ENCODE peak calls at places on chromosomes 2 and 18, in eight cellular contexts. M, E, K, P, F, J, O and W are unnamed samples.

GRCh38 chr18:7303751-7304370 is 73.0 kb downstream of the LRRC30 start:
- DNase-seq in M (no peak), E (no peak), K (no peak), P (no peak), F (no peak), J (no peak), O (no peak), W (no peak)

GRCh38 chr2:238894950-238895298 is 47.0 kb downstream of the TWIST2 start:
- DNase-seq in M (no peak), E (no peak), K (no peak), P (no peak), F (no peak), J (no peak), O (no peak), W (no peak)

GRCh38 chr2:122528958-122529670 is 773.7 kb downstream of the TSN start:
- DNase-seq in M (no peak), E (no peak), K (no peak), P (no peak), F (no peak), J (no peak), O (no peak), W (no peak)

GRCh38 chr2:24273598-24273997 is 86.7 kb downstream of the ITSN2 start:
- DNase-seq in M (no peak), E (no peak), K (no peak), P (no peak), F (no peak), J (no peak), O (no peak), W (no peak)

GRCh38 chr2:230520875-230521155 is 104.8 kb downstream of the SP100 start:
- DNase-seq in M (no peak), E (no peak), K (no peak), P (no peak), F (peak), J (peak), O (no peak), W (no peak)

GRCh38 chr18:23307567-23308295 is 145.4 kb upstream of the RIOK3 start:
- DNase-seq in M (no peak), E (no peak), K (no peak), P (no peak), F (peak), J (no peak), O (no peak), W (no peak)

GRCh38 chr2:84048964-84049363 is 410.1 kb downstream of the SUCLG1 start:
- DNase-seq in M (no peak), E (no peak), K (no peak), P (no peak), F (no peak), J (no peak), O (no peak), W (no peak)

GRCh38 chr2:20122864-20123263 is 71.4 kb upstream of the LAPTM4A start:
- DNase-seq in M (no peak), E (no peak), K (no peak), P (no peak), F (no peak), J (no peak), O (no peak), W (no peak)

GRCh38 chr2:40783704-40784103 is 331.8 kb upstream of the SLC8A1 start:
- DNase-seq in M (no peak), E (no peak), K (no peak), P (no peak), F (no peak), J (no peak), O (no peak), W (no peak)

GRCh38 chr2:238143239-238143951 is 4.9 kb downstream of the KLHL30 start:
- DNase-seq in M (no peak), E (no peak), K (no peak), P (peak), F (no peak), J (peak), O (peak), W (no peak)

GRCh38 chr18:37460616-37461015 is 105.0 kb downstream of the CELF4 start:
- DNase-seq in M (no peak), E (no peak), K (no peak), P (no peak), F (no peak), J (no peak), O (no peak), W (no peak)

GRCh38 chr2:178109813-178110212 is 2.4 kb upstream of the RBM45 start:
- DNase-seq in M (no peak), E (no peak), K (peak), P (no peak), F (no peak), J (peak), O (no peak), W (no peak)

GRCh38 chr2:180705551-180705950 is 274.9 kb upstream of the UBE2E3 start:
- DNase-seq in M (no peak), E (no peak), K (no peak), P (no peak), F (no peak), J (no peak), O (no peak), W (no peak)

GRCh38 chr2:230666885-230667712 is 45.5 kb upstream of the CAB39 start:
- DNase-seq in M (no peak), E (no peak), K (peak), P (no peak), F (peak), J (no peak), O (peak), W (no peak)

GRCh38 chr2:183123959-183124221 is 353 bp upstream of the NUP35 start:
- DNase-seq in M (no peak), E (no peak), K (no peak), P (no peak), F (no peak), J (no peak), O (no peak), W (no peak)

GRCh38 chr2:7825591-7826312 is 856.1 kb upstream of the ID2 start:
- DNase-seq in M (no peak), E (peak), K (no peak), P (no peak), F (peak), J (peak), O (no peak), W (no peak)

GRCh38 chr2:172976816-172977215 is 98.8 kb upstream of the MAP3K20 start:
- DNase-seq in M (no peak), E (no peak), K (no peak), P (no peak), F (no peak), J (no peak), O (no peak), W (no peak)

GRCh38 chr2:71668326-71669057 is 215.1 kb downstream of the DYSF start:
- DNase-seq in M (no peak), E (peak), K (no peak), P (no peak), F (no peak), J (no peak), O (no peak), W (no peak)

GRCh38 chr2:118048396-118048795 is 34.5 kb upstream of the CCDC93 start:
- DNase-seq in M (no peak), E (no peak), K (no peak), P (no peak), F (no peak), J (no peak), O (no peak), W (no peak)

GRCh38 chr2:16218651-16219050 is 278.3 kb downstream of the MYCN start:
- DNase-seq in M (peak), E (no peak), K (peak), P (no peak), F (no peak), J (peak), O (no peak), W (no peak)

GRCh38 chr2:20108655-20109396 is 57.4 kb upstream of the LAPTM4A start:
- DNase-seq in M (no peak), E (no peak), K (no peak), P (no peak), F (no peak), J (no peak), O (no peak), W (no peak)

GRCh38 chr2:155320236-155320635 is 621.7 kb downstream of the KCNJ3 start:
- DNase-seq in M (no peak), E (no peak), K (no peak), P (no peak), F (no peak), J (no peak), O (no peak), W (no peak)

GRCh38 chr18:76791106-76791505 is 31.3 kb upstream of the ZNF236 start:
- DNase-seq in M (no peak), E (no peak), K (no peak), P (no peak), F (no peak), J (no peak), O (no peak), W (no peak)

GRCh38 chr2:169768262-169768995 is 30.2 kb upstream of the SSB start:
- DNase-seq in M (peak), E (no peak), K (no peak), P (no peak), F (no peak), J (no peak), O (peak), W (peak)

GRCh38 chr2:241867776-241868420 is 1.6 kb upstream of the RTP5 start:
- DNase-seq in M (no peak), E (no peak), K (no peak), P (no peak), F (no peak), J (no peak), O (peak), W (no peak)

GRCh38 chr2:134008837-134009236 is 245.0 kb upstream of the MGAT5 start:
- DNase-seq in M (no peak), E (no peak), K (no peak), P (no peak), F (no peak), J (no peak), O (no peak), W (no peak)

GRCh38 chr2:210474776-210475175 is 1.8 kb downstream of the LANCL1 start:
- DNase-seq in M (no peak), E (no peak), K (no peak), P (no peak), F (no peak), J (no peak), O (no peak), W (no peak)

GRCh38 chr2:85589982-85590791 is 5.4 kb upstream of the RNF181 start:
- DNase-seq in M (no peak), E (no peak), K (no peak), P (peak), F (peak), J (no peak), O (peak), W (no peak)

GRCh38 chr2:17878222-17879136 is at the start of gene KCNS3:
- DNase-seq in M (peak), E (peak), K (peak), P (peak), F (no peak), J (peak), O (peak), W (peak)

GRCh38 chr18:23003289-23003688 is 70.2 kb downstream of the RBBP8 start:
- DNase-seq in M (no peak), E (no peak), K (no peak), P (no peak), F (no peak), J (no peak), O (no peak), W (no peak)

GRCh38 chr18:33212363-33212762 is 228.2 kb downstream of the CCDC178 start:
- DNase-seq in M (no peak), E (no peak), K (no peak), P (no peak), F (no peak), J (no peak), O (no peak), W (no peak)

GRCh38 chr2:168348076-168348475 is 100.7 kb upstream of the STK39 start:
- DNase-seq in M (peak), E (no peak), K (peak), P (no peak), F (peak), J (peak), O (no peak), W (no peak)

GRCh38 chr18:38025433-38026038 is 459.9 kb upstream of the CELF4 start:
- DNase-seq in M (no peak), E (no peak), K (peak), P (no peak), F (peak), J (no peak), O (no peak), W (no peak)

GRCh38 chr2:83305758-83306378 is 1153.2 kb downstream of the SUCLG1 start:
- DNase-seq in M (no peak), E (no peak), K (no peak), P (no peak), F (no peak), J (no peak), O (no peak), W (no peak)

GRCh38 chr2:73516033-73516432 is 126.2 kb downstream of the NAT8 start:
- DNase-seq in M (no peak), E (no peak), K (no peak), P (no peak), F (no peak), J (no peak), O (no peak), W (no peak)

GRCh38 chr18:78543201-78543725 is 436.4 kb upstream of the SALL3 start:
- DNase-seq in M (no peak), E (no peak), K (no peak), P (no peak), F (no peak), J (no peak), O (no peak), W (no peak)

GRCh38 chr2:3657881-3658280 is at the start of gene ALLC:
- DNase-seq in M (no peak), E (no peak), K (no peak), P (no peak), F (no peak), J (no peak), O (no peak), W (no peak)

GRCh38 chr18:7467708-7468466 is 99.2 kb upstream of the PTPRM start:
- DNase-seq in M (no peak), E (no peak), K (no peak), P (no peak), F (peak), J (no peak), O (no peak), W (no peak)

GRCh38 chr2:70247364-70248144 is 874 bp downstream of the TIA1 start:
- DNase-seq in M (no peak), E (no peak), K (peak), P (no peak), F (no peak), J (no peak), O (no peak), W (no peak)

DNA sequence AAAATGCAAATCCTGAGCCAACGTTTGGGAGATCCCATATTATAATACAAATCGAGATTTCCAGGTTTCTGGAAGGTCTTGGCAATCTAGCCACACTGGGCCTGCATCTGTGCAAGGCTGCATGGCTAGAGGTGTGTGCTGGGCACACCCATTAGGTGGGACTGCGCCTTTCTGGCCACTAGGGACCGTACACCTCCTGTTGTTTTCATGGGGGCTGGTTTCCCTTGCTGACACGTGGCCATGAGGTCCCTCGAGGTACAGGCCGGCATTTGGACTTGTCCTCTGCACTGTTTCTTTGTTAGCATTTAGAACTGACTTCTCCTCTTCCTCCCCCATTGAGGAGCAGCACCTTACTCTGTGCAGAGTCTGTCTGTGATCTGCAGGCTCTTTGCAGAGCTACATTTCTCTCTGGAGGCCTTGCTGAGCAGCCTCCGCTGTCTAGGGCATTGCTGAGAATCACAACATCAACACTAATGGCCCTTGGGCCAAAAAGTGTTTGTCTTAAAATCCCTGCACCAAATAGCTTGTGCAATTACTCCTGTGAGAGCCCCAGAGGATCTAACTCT is 131.2 kb downstream of the NEDD4L start:
- DNase-seq in M (no peak), E (no peak), K (no peak), P (no peak), F (no peak), J (no peak), O (no peak), W (no peak)
- TF ChIP-seq CTCF in M (no peak), E (no peak), K (no peak), P (no peak), F (no peak), J (no peak), O (no peak), W (no peak)

GRCh38 chr2:223828314-223828713 is 9.1 kb downstream of the AP1S3 start:
- DNase-seq in M (no peak), E (no peak), K (no peak), P (no peak), F (no peak), J (no peak), O (no peak), W (no peak)
- TF ChIP-seq CTCF in M (no peak), E (no peak), K (peak), P (no peak), F (no peak), J (no peak), O (no peak), W (no peak)

GRCh38 chr2:185618630-185619029 is 120.0 kb upstream of the FSIP2 start:
- DNase-seq in M (no peak), E (no peak), K (peak), P (no peak), F (peak), J (no peak), O (no peak), W (no peak)
- TF ChIP-seq CTCF in M (no peak), E (no peak), K (peak), P (no peak), F (peak), J (no peak), O (no peak), W (no peak)

GRCh38 chr2:184540246-184540789 is 58.0 kb upstream of the ZNF804A start:
- DNase-seq in M (no peak), E (no peak), K (no peak), P (no peak), F (no peak), J (no peak), O (no peak), W (no peak)

GRCh38 chr2:184549153-184549552 is 49.2 kb upstream of the ZNF804A start:
- DNase-seq in M (no peak), E (no peak), K (no peak), P (no peak), F (no peak), J (no peak), O (no peak), W (no peak)

GRCh38 chr2:184541591-184541990 is 56.7 kb upstream of the ZNF804A start:
- DNase-seq in M (no peak), E (no peak), K (no peak), P (no peak), F (no peak), J (no peak), O (no peak), W (no peak)

GRCh38 chr2:184543832-184544231 is 54.5 kb upstream of the ZNF804A start:
- DNase-seq in M (no peak), E (no peak), K (no peak), P (no peak), F (no peak), J (no peak), O (no peak), W (no peak)
- TF ChIP-seq CTCF in M (no peak), E (no peak), K (no peak), P (no peak), F (no peak), J (no peak), O (no peak), W (no peak)